ENCODE peak calls at places on chromosomes 12 and 14, in four cellular contexts. T is fibroblast of pulmonary artery, R is mesothelial cell of epicardium, W is GM20000. V is an unnamed sample.

GRCh38 chr14:54252072-54252730 is 144.6 kb upstream of the CDKN3 start:
- DNase-seq in T (peak; percentile 59), W (no peak), R (no peak), V (no peak)

GRCh38 chr12:82765971-82766705 is 79.4 kb downstream of the TMTC2 start:
- DNase-seq in W (no peak), R (no peak), T (peak; percentile 31), V (no peak)

GRCh38 chr12:29762637-29763300 is 21.0 kb downstream of the TMTC1 start:
- DNase-seq in T (peak; percentile 29), R (no peak), W (no peak), V (no peak)

GRCh38 chr12:108724054-108724889 is 7.0 kb downstream of the CORO1C start:
- DNase-seq in R (no peak), W (no peak), T (peak; percentile 41), V (no peak)

GRCh38 chr14:74402264-74403251 is 23.5 kb downstream of the SYNDIG1L start:
- DNase-seq in W (no peak), R (no peak), T (no peak), V (no peak)

GRCh38 chr14:68814376-68815287 is 21.8 kb upstream of the ZFP36L1 start:
- DNase-seq in R (no peak), T (peak; percentile 53), W (peak; percentile 86), V (peak; percentile 48)

GRCh38 chr12:116736962-116737773 is 701 bp downstream of the SPRING1 start:
- DNase-seq in T (no peak), R (peak; percentile 51), W (no peak), V (no peak)

GRCh38 chr14:61505815-61506809 is 184.7 kb downstream of the PRKCH start:
- DNase-seq in R (no peak), W (no peak), T (peak; percentile 81), V (no peak)

GRCh38 chr14:75453817-75454434 is 26.1 kb downstream of the JDP2 start:
- DNase-seq in T (no peak), W (peak; percentile 79), R (no peak), V (no peak)
- TF ChIP-seq CTCF in T (no peak), W (peak; percentile 58), R (no peak), V (no peak)

GRCh38 chr12:95004610-95005009 is 1.1 kb upstream of the NDUFA12 start:
- DNase-seq in T (peak; percentile 66), R (no peak), W (no peak), V (no peak)

GRCh38 chr12:95006206-95006605 is 2.7 kb upstream of the NDUFA12 start:
- DNase-seq in T (no peak), R (no peak), W (no peak), V (no peak)

GRCh38 chr12:95003213-95003920 is at the start of gene NDUFA12:
- DNase-seq in R (peak; percentile 95), T (peak; percentile 98), W (peak; percentile 88), V (peak; percentile 89)

GRCh38 chr12:95003921-95004272 is 400 bp upstream of the NDUFA12 start:
- DNase-seq in W (no peak), R (no peak), T (no peak), V (no peak)

GRCh38 chr12:95002754-95003153 is 743 bp downstream of the NDUFA12 start:
- DNase-seq in R (no peak), T (no peak), W (no peak), V (no peak)
- TF ChIP-seq CTCF in R (no peak), T (no peak), W (no peak), V (no peak)

GRCh38 chr14:67583711-67584644 is 16.1 kb downstream of the PIGH start:
- DNase-seq in T (peak; percentile 67), R (no peak), W (peak; percentile 78), V (peak; percentile 45)
- TF ChIP-seq CTCF in T (peak; percentile 87), R (peak; percentile 24), W (peak; percentile 59), V (peak; percentile 81)

GRCh38 chr12:6960291-6961277 is 9.4 kb downstream of the PTPN6 start:
- DNase-seq in R (no peak), W (peak; percentile 62), T (peak; percentile 48), V (no peak)
- TF ChIP-seq CTCF in R (no peak), W (peak; percentile 67), T (no peak), V (no peak)

GRCh38 chr12:96099986-96100385 is 64.6 kb upstream of the LTA4H start:
- DNase-seq in R (no peak), W (no peak), T (no peak), V (no peak)
- TF ChIP-seq CTCF in R (no peak), W (no peak), T (no peak), V (no peak)

GRCh38 chr12:4353785-4354208 is 25.7 kb downstream of the FGF23 start:
- DNase-seq in W (no peak), R (no peak), T (peak; percentile 18), V (no peak)

GRCh38 chr12:4355150-4355842 is 24.2 kb downstream of the FGF23 start:
- DNase-seq in R (no peak), W (no peak), T (no peak), V (no peak)

DNA sequence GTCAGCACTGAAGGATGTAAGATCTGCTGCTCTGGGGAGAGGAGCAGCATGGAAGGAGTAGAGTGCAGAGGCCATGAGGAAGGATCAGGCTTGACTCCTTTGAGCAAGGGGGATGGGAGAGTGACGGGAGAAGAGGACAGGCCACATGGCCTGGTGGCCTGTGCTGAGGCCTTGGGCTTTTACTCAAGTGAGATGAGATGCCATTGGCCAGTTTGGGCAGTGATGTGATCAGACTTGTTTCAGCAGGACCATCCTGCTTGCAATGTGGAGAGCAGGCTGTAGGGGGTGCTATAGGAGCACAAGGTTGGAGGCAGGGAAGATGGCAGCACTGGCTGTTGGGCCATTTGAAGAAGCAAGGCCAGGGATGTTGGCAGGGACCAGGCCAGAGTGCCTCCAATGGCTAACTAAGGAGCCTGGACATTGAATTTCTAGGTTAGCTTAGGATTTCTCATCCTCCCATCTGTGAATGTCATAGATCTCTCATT is 23.6 kb downstream of the FGF23 start:
- DNase-seq in R (no peak), T (peak; percentile 32), W (peak; percentile 36), V (peak; percentile 50)
- TF ChIP-seq CTCF in R (peak; percentile 40), T (peak; percentile 49), W (peak; percentile 34), V (peak; percentile 68)

GRCh38 chr12:113071427-113072112 is 15.0 kb downstream of the DTX1 start:
- DNase-seq in W (no peak), T (no peak), R (no peak), V (no peak)
- TF ChIP-seq CTCF in W (no peak), T (no peak), R (no peak), V (no peak)

DNA sequence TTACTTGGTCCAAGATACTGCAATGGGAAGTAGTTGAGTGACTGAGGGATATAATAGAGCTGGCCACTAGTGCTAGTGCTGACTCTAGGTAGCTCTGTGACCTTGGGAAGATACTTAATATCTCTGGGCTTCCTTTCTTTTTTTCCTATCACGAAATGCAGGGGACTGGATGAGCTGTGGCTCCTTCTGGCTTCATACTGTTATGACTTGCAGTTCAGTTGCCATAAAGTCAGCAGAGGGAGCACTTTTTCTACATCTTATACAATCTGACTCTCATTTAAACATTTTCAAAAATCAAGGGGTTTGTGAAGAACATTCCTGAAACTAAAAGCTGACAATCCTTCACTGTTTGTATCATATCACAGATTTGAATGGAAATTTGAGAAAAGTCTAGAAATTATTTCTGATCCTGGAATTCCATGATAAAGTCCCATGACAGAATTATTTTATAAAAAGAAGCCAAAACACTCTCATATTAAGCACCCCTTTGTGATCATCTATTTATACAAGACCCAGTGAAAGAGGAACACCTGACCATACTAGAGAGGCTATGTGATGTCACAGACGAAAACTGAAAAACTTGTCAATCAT is 5.4 kb downstream of the BHLHE41 start:
- DNase-seq in R (no peak), T (peak; percentile 83), W (peak; percentile 52), V (no peak)
- TF ChIP-seq CTCF in R (peak; percentile 34), T (peak; percentile 75), W (peak; percentile 1), V (peak; percentile 81)

GRCh38 chr12:107560194-107560905 is 125.2 kb upstream of the PWP1 start:
- DNase-seq in T (no peak), W (no peak), R (no peak), V (no peak)
- TF ChIP-seq CTCF in T (no peak), W (no peak), R (no peak), V (peak; percentile 37)

GRCh38 chr12:1530592-1531159 is 63.7 kb downstream of the FBXL14 start:
- DNase-seq in W (peak; percentile 73), R (no peak), T (no peak), V (no peak)

GRCh38 chr12:1532367-1532752 is 62.0 kb downstream of the FBXL14 start:
- DNase-seq in W (no peak), T (no peak), R (no peak), V (no peak)

GRCh38 chr12:1532796-1533195 is 61.6 kb downstream of the FBXL14 start:
- DNase-seq in R (no peak), W (no peak), T (no peak), V (no peak)

GRCh38 chr12:1531160-1531653 is 63.2 kb downstream of the FBXL14 start:
- DNase-seq in T (no peak), W (peak; percentile 59), R (no peak), V (no peak)

GRCh38 chr12:1531654-1532366 is 62.6 kb downstream of the FBXL14 start:
- DNase-seq in R (no peak), T (no peak), W (peak; percentile 64), V (no peak)
- TF ChIP-seq CTCF in R (no peak), T (no peak), W (no peak), V (no peak)